ENCODE peak calls at places on chromosomes 3 and 15, in seven cellular contexts. One of them, this sample, is unnamed.

GRCh38 chr15:75517233-75517632 is 61.9 kb downstream of the PTPN9 start:
- DNase-seq in colonic mucosa: no peak
- DNase-seq in breast epithelium: no peak
- DNase-seq in ovary: no peak
- DNase-seq in NCI-H1092 treated with DMSO at 0.1 percent for 48 hours: no peak
- DNase-seq in EL: no peak
- DNase-seq in HuH-7.5: no peak
- DNase-seq in this sample: no peak

GRCh38 chr3:107432013-107432515 is 54.8 kb downstream of the CCDC54 start:
- DNase-seq in HuH-7.5: no peak
- DNase-seq in colonic mucosa: peak
- DNase-seq in breast epithelium: no peak
- DNase-seq in EL: peak
- DNase-seq in ovary: peak
- DNase-seq in NCI-H1092 treated with DMSO at 0.1 percent for 48 hours: no peak
- DNase-seq in this sample: peak

GRCh38 chr3:21825684-21826083 is 74.7 kb upstream of the ZNF385D start:
- DNase-seq in EL: no peak
- DNase-seq in breast epithelium: no peak
- DNase-seq in HuH-7.5: no peak
- DNase-seq in ovary: no peak
- DNase-seq in colonic mucosa: no peak
- DNase-seq in NCI-H1092 treated with DMSO at 0.1 percent for 48 hours: no peak
- DNase-seq in this sample: no peak

GRCh38 chr15:67731112-67731761 is 94.1 kb upstream of the SKOR1 start:
- DNase-seq in ovary: no peak
- DNase-seq in NCI-H1092 treated with DMSO at 0.1 percent for 48 hours: no peak
- DNase-seq in EL: no peak
- DNase-seq in HuH-7.5: no peak
- DNase-seq in breast epithelium: no peak
- DNase-seq in colonic mucosa: no peak
- DNase-seq in this sample: no peak

GRCh38 chr3:178155521-178155920 is 380.7 kb upstream of the KCNMB2 start:
- DNase-seq in breast epithelium: no peak
- DNase-seq in colonic mucosa: no peak
- DNase-seq in EL: peak
- DNase-seq in ovary: no peak
- DNase-seq in HuH-7.5: no peak
- DNase-seq in NCI-H1092 treated with DMSO at 0.1 percent for 48 hours: peak
- DNase-seq in this sample: no peak

GRCh38 chr15:72614810-72615532 is 39.5 kb upstream of the GOLGA6B start:
- DNase-seq in NCI-H1092 treated with DMSO at 0.1 percent for 48 hours: no peak
- DNase-seq in breast epithelium: no peak
- DNase-seq in colonic mucosa: no peak
- DNase-seq in HuH-7.5: no peak
- DNase-seq in ovary: no peak
- DNase-seq in EL: no peak
- DNase-seq in this sample: no peak

GRCh38 chr15:40782609-40783227 is 12.9 kb downstream of the C15orf62 start:
- DNase-seq in colonic mucosa: peak
- DNase-seq in HuH-7.5: peak
- DNase-seq in breast epithelium: peak
- DNase-seq in ovary: peak
- DNase-seq in EL: peak
- DNase-seq in NCI-H1092 treated with DMSO at 0.1 percent for 48 hours: peak
- DNase-seq in this sample: peak

GRCh38 chr3:42526616-42527367 is 24.3 kb downstream of the VIPR1 start:
- DNase-seq in EL: no peak
- DNase-seq in ovary: no peak
- DNase-seq in breast epithelium: no peak
- DNase-seq in colonic mucosa: no peak
- DNase-seq in HuH-7.5: no peak
- DNase-seq in NCI-H1092 treated with DMSO at 0.1 percent for 48 hours: no peak
- DNase-seq in this sample: no peak

GRCh38 chr15:67915374-67916050 is 75.7 kb upstream of the RNU6-1 start:
- DNase-seq in ovary: peak
- DNase-seq in EL: no peak
- DNase-seq in HuH-7.5: peak
- DNase-seq in colonic mucosa: peak
- DNase-seq in breast epithelium: peak
- DNase-seq in NCI-H1092 treated with DMSO at 0.1 percent for 48 hours: peak
- DNase-seq in this sample: peak

GRCh38 chr3:156489462-156489911 is 65.4 kb downstream of the SSR3 start:
- DNase-seq in NCI-H1092 treated with DMSO at 0.1 percent for 48 hours: no peak
- DNase-seq in breast epithelium: no peak
- DNase-seq in ovary: no peak
- DNase-seq in colonic mucosa: no peak
- DNase-seq in EL: peak
- DNase-seq in HuH-7.5: no peak
- DNase-seq in this sample: no peak

GRCh38 chr3:194397757-194398312 is 1.2 kb downstream of the GP5 start:
- DNase-seq in NCI-H1092 treated with DMSO at 0.1 percent for 48 hours: no peak
- DNase-seq in breast epithelium: no peak
- DNase-seq in HuH-7.5: no peak
- DNase-seq in colonic mucosa: no peak
- DNase-seq in EL: no peak
- DNase-seq in ovary: peak
- DNase-seq in this sample: no peak

This sample was measured in prostate gland.